ENCODE peak calls at places on chromosomes 11 and 22, in six cellular contexts. G is cardiac muscle cell, Y is iris pigment epithelial cell, D is T follicular helper cell, A is kidney tubule cell, Z is NCI-H1092 treated with DMSO at 0.1 percent for 48 hours. L is an unnamed sample.

GRCh38 chr11:76628408-76628947 is 42.1 kb downstream of the LRRC32 start:
- DNase-seq in Z (no peak), D (no peak), A (no peak), Y (no peak), G (no peak), L (no peak)

GRCh38 chr11:78188809-78189724 is at the start of gene USP35:
- DNase-seq in G (no peak), Z (no peak), Y (no peak), D (no peak), A (no peak), L (no peak)

GRCh38 chr11:44628730-44629361 is 63.4 kb downstream of the CD82 start:
- DNase-seq in A (no peak), Z (no peak), Y (no peak), D (no peak), G (no peak), L (no peak)

GRCh38 chr11:116873391-116873790 is 36.0 kb upstream of the APOA1 start:
- DNase-seq in D (no peak), Z (no peak), Y (no peak), A (no peak), G (no peak), L (no peak)

GRCh38 chr11:126393143-126393542 is 37.7 kb downstream of the ST3GAL4 start:
- DNase-seq in A (no peak), Z (no peak), Y (no peak), G (no peak), D (no peak), L (no peak)

GRCh38 chr11:11211186-11211585 is 141.9 kb downstream of the CSNK2A3 start:
- DNase-seq in A (no peak), Z (peak), Y (no peak), G (no peak), D (no peak), L (no peak)

GRCh38 chr11:120532511-120533196 is 21.1 kb downstream of the GRIK4 start:
- DNase-seq in G (peak), D (no peak), Z (no peak), A (peak), Y (peak), L (no peak)

GRCh38 chr11:65210748-65211147 is 29.0 kb downstream of the CAPN1 start:
- DNase-seq in A (no peak), G (no peak), D (no peak), Z (no peak), Y (no peak), L (no peak)

GRCh38 chr11:18611196-18611595 is 11.6 kb downstream of the MISFA start:
- DNase-seq in Y (no peak), G (peak), A (no peak), Z (no peak), D (no peak), L (no peak)

GRCh38 chr11:110762596-110762995 is 50.4 kb upstream of the ARHGAP20 start:
- DNase-seq in A (no peak), G (no peak), Z (peak), D (no peak), Y (peak), L (no peak)

GRCh38 chr11:93169950-93170561 is 27.7 kb downstream of the SLC36A4 start:
- DNase-seq in Z (peak), Y (peak), D (no peak), G (peak), A (peak), L (no peak)

GRCh38 chr22:46084376-46084775 is 66.0 kb upstream of the PPARA start:
- DNase-seq in Z (no peak), Y (no peak), G (no peak), D (no peak), A (no peak), L (no peak)

GRCh38 chr11:60809691-60810090 is 24.6 kb downstream of the MS4A10 start:
- DNase-seq in A (no peak), Y (no peak), Z (no peak), D (no peak), G (no peak), L (no peak)

GRCh38 chr22:27296091-27296675 is 505.4 kb downstream of the MN1 start:
- DNase-seq in Z (no peak), D (no peak), Y (no peak), A (no peak), G (no peak), L (no peak)

GRCh38 chr11:119571311-119571710 is 148.3 kb upstream of the THY1 start:
- DNase-seq in D (no peak), A (no peak), Z (no peak), Y (no peak), G (no peak), L (no peak)

GRCh38 chr11:72984448-72985077 is 157.6 kb downstream of the FCHSD2 start:
- DNase-seq in Z (no peak), D (no peak), Y (no peak), G (peak), A (no peak), L (no peak)

L was measured in hippocampal formation.